ENCODE peak calls at places on chromosomes 1 and 21, in eight cellular contexts. A is putamen; E is B cell; P is HEK293T; L is stimulated activated CD4-positive, alpha-beta T cell treated with anti-CD3 and anti-CD28 coated beads, Interleukin-12 subunit alpha, Interleukin-12 subunit beta, amount 100 ng/mL, for 4 hours; S is NCI-H1105; T is amniotic stem cell; Q is KG1. O is an unnamed sample.
A peak's percentile ranks its signal among the peaks of the same experiment; 100 is the strongest.

GRCh38 chr1:209527372-209527771 is 56.1 kb upstream of the CAMK1G start:
- DNase-seq in T (no peak), L (no peak), P (no peak), E (no peak), S (no peak), A (no peak), Q (no peak), O (peak; percentile 64)

GRCh38 chr1:213996320-213997022 is 8.7 kb downstream of the PROX1 start:
- DNase-seq in P (no peak), Q (no peak), A (peak; percentile 81), S (peak; percentile 37), E (no peak), T (no peak), L (no peak), O (no peak)

GRCh38 chr1:178774263-178774662 is 49.2 kb downstream of the RALGPS2 start:
- DNase-seq in E (no peak), S (peak; percentile 7), L (no peak), A (no peak), P (no peak), T (peak; percentile 0), Q (peak; percentile 44), O (peak; percentile 61)

GRCh38 chr1:164823486-164824279 is 264.7 kb downstream of the PBX1 start:
- DNase-seq in A (no peak), E (no peak), Q (no peak), T (no peak), S (no peak), L (no peak), P (no peak), O (peak; percentile 77)

GRCh38 chr1:38430949-38431348 is 384.4 kb upstream of the POU3F1 start:
- DNase-seq in T (no peak), L (no peak), S (no peak), Q (no peak), P (no peak), E (no peak), A (no peak), O (no peak)

GRCh38 chr1:21568006-21568746 is 59.0 kb downstream of the ALPL start:
- DNase-seq in P (no peak), A (no peak), Q (no peak), S (no peak), T (no peak), E (no peak), L (no peak), O (peak; percentile 25)

GRCh38 chr1:18951416-18951815 is 5.1 kb downstream of the IFFO2 start:
- DNase-seq in S (no peak), T (no peak), A (no peak), P (no peak), Q (peak; percentile 11), E (peak; percentile 78), L (no peak), O (no peak)

GRCh38 chr21:38965910-38966504 is 160.3 kb downstream of the ETS2 start:
- DNase-seq in A (no peak), Q (no peak), L (no peak), S (peak; percentile 82), T (no peak), E (no peak), P (no peak), O (peak; percentile 91)

GRCh38 chr1:207876129-207876528 is 34.8 kb downstream of the CD34 start:
- DNase-seq in Q (no peak), E (no peak), S (no peak), L (no peak), P (no peak), A (no peak), T (no peak), O (peak; percentile 29)

O was measured in choroid plexus epithelial cell.